ENCODE peak calls at places on chromosomes 1 and 21, in seven cellular contexts. O is small intestine; X is stimulated activated naive CD4-positive, alpha-beta T cell; P is A549; A is stromal cell of bone marrow; L is stimulated activated CD4-positive, alpha-beta T cell treated with anti-CD3 and anti-CD28 coated beads, Interleukin-12 subunit alpha, Interleukin-12 subunit beta, amount 100 ng/mL, for 4 hours; U is LHCN-M2. H is an unnamed sample.

GRCh38 chr1:188433428-188433827 is 1604.7 kb downstream of the PLA2G4A start:
- DNase-seq in X (no peak), L (no peak), A (no peak), O (no peak), P (no peak), U (no peak), H (no peak)

GRCh38 chr1:206030714-206031113 is 7.0 kb upstream of the CTSE start:
- DNase-seq in U (peak), P (peak), A (peak), L (peak), X (peak), O (peak), H (peak)

GRCh38 chr1:232905324-232906034 is 44.9 kb upstream of the NTPCR start:
- DNase-seq in O (no peak), P (no peak), L (no peak), U (no peak), A (peak), X (no peak), H (no peak)

GRCh38 chr1:35188578-35189392 is 4.2 kb downstream of the SFPQ start:
- DNase-seq in L (no peak), X (no peak), U (no peak), O (no peak), A (no peak), P (no peak), H (no peak)

GRCh38 chr21:42068592-42068991 is 2.5 kb upstream of the UMODL1 start:
- DNase-seq in L (no peak), P (no peak), U (no peak), X (no peak), O (no peak), A (no peak), H (no peak)

GRCh38 chr1:46671554-46671953 is at the start of gene TEX38:
- DNase-seq in O (no peak), L (no peak), P (no peak), A (no peak), U (no peak), X (no peak), H (no peak)

GRCh38 chr1:958823-959729 is at the start of gene NOC2L:
- DNase-seq in O (peak), A (peak), X (peak), P (no peak), L (peak), U (peak), H (peak)

GRCh38 chr1:202289009-202289408 is 52.7 kb downstream of the UBE2T start:
- DNase-seq in P (no peak), A (no peak), X (no peak), L (no peak), U (no peak), O (no peak), H (no peak)

GRCh38 chr1:203178083-203178482 is 2.5 kb upstream of the MYBPH start:
- DNase-seq in X (no peak), O (no peak), A (no peak), P (peak), L (no peak), U (peak), H (no peak)

GRCh38 chr1:10651793-10652192 is 144.7 kb downstream of the CASZ1 start:
- DNase-seq in L (no peak), U (no peak), X (no peak), P (no peak), A (no peak), O (peak), H (no peak)

GRCh38 chr1:18923721-18924610 is 21.6 kb upstream of the ALDH4A1 start:
- DNase-seq in O (no peak), P (no peak), X (peak), L (no peak), A (no peak), U (no peak), H (no peak)

GRCh38 chr1:233490488-233490887 is 123.4 kb upstream of the KCNK1 start:
- DNase-seq in U (no peak), L (no peak), O (no peak), A (no peak), X (no peak), P (no peak), H (no peak)

GRCh38 chr1:236603896-236604217 is 459 bp downstream of the HEATR1 start:
- DNase-seq in A (no peak), O (no peak), L (no peak), X (peak), P (peak), U (peak), H (no peak)

GRCh38 chr1:4416189-4416588 is 238.2 kb upstream of the AJAP1 start:
- DNase-seq in O (no peak), X (no peak), A (no peak), L (no peak), P (no peak), U (no peak), H (no peak)

GRCh38 chr1:31199301-31199790 is 40.3 kb downstream of the NKAIN1 start:
- DNase-seq in A (no peak), P (no peak), X (no peak), U (no peak), O (no peak), L (no peak), H (no peak)

GRCh38 chr1:205071801-205072200 is 12.5 kb downstream of the TMEM81 start:
- DNase-seq in X (no peak), O (no peak), L (no peak), A (no peak), P (no peak), U (no peak), H (no peak)

GRCh38 chr1:67468066-67468718 is 38.0 kb upstream of the SERBP1 start:
- DNase-seq in O (no peak), X (no peak), P (no peak), L (no peak), A (peak), U (peak), H (no peak)